ENCODE peak calls at places on chromosomes 5 and 9, in five cellular contexts. One of them, this sample, is unnamed.

GRCh38 chr5:122863240-122863639 is 17.8 kb downstream of the SNX24 start:
- DNase-seq in DMS 273 treated with DMSO at 0.1 percent for 48 hours: no peak
- DNase-seq in AG08396: no peak
- DNase-seq in NCI-H1105: no peak
- DNase-seq in endothelial cell: no peak
- DNase-seq in this sample: no peak

GRCh38 chr5:123992641-123993040 is 480.7 kb downstream of the CSNK1G3 start:
- DNase-seq in DMS 273 treated with DMSO at 0.1 percent for 48 hours: no peak
- DNase-seq in AG08396: no peak
- DNase-seq in NCI-H1105: no peak
- DNase-seq in endothelial cell: no peak
- DNase-seq in this sample: no peak

GRCh38 chr9:136242908-136243525 is 2.6 kb downstream of the QSOX2 start:
- DNase-seq in DMS 273 treated with DMSO at 0.1 percent for 48 hours: no peak
- DNase-seq in AG08396: no peak
- DNase-seq in NCI-H1105: no peak
- DNase-seq in endothelial cell: no peak
- DNase-seq in this sample: no peak

GRCh38 chr9:76466299-76466605 is 7.3 kb downstream of the GCNT1 start:
- DNase-seq in DMS 273 treated with DMSO at 0.1 percent for 48 hours: no peak
- DNase-seq in AG08396: no peak
- DNase-seq in NCI-H1105: no peak
- DNase-seq in endothelial cell: no peak
- DNase-seq in this sample: no peak

GRCh38 chr9:129933709-129934586 is 98.7 kb downstream of the USP20 start:
- DNase-seq in DMS 273 treated with DMSO at 0.1 percent for 48 hours: no peak
- DNase-seq in AG08396: peak; percentile 13
- DNase-seq in NCI-H1105: no peak
- DNase-seq in endothelial cell: no peak
- DNase-seq in this sample: no peak

GRCh38 chr9:119873877-119874276 is 504.6 kb upstream of the BRINP1 start:
- DNase-seq in DMS 273 treated with DMSO at 0.1 percent for 48 hours: no peak
- DNase-seq in AG08396: no peak
- DNase-seq in NCI-H1105: no peak
- DNase-seq in endothelial cell: no peak
- DNase-seq in this sample: no peak

GRCh38 chr5:134466241-134467069 is 54.8 kb upstream of the CDKN2AIPNL start:
- DNase-seq in DMS 273 treated with DMSO at 0.1 percent for 48 hours: peak; percentile 77
- DNase-seq in AG08396: peak; percentile 83
- DNase-seq in NCI-H1105: peak; percentile 52
- DNase-seq in endothelial cell: peak; percentile 60
- DNase-seq in this sample: peak; percentile 63

GRCh38 chr5:143161893-143162520 is 241.5 kb downstream of the NR3C1 start:
- DNase-seq in DMS 273 treated with DMSO at 0.1 percent for 48 hours: no peak
- DNase-seq in AG08396: no peak
- DNase-seq in NCI-H1105: no peak
- DNase-seq in endothelial cell: no peak
- DNase-seq in this sample: no peak

GRCh38 chr5:136686192-136686872 is 321.0 kb upstream of the TRPC7 start:
- DNase-seq in DMS 273 treated with DMSO at 0.1 percent for 48 hours: peak; percentile 2
- DNase-seq in AG08396: no peak
- DNase-seq in NCI-H1105: no peak
- DNase-seq in endothelial cell: peak; percentile 5
- DNase-seq in this sample: no peak

GRCh38 chr5:150343994-150344393 is 13.5 kb upstream of the TCOF1 start:
- DNase-seq in DMS 273 treated with DMSO at 0.1 percent for 48 hours: no peak
- DNase-seq in AG08396: no peak
- DNase-seq in NCI-H1105: no peak
- DNase-seq in endothelial cell: no peak
- DNase-seq in this sample: no peak

GRCh38 chr5:171444582-171444981 is 25.1 kb downstream of the FGF18 start:
- DNase-seq in DMS 273 treated with DMSO at 0.1 percent for 48 hours: no peak
- DNase-seq in AG08396: no peak
- DNase-seq in NCI-H1105: no peak
- DNase-seq in endothelial cell: no peak
- DNase-seq in this sample: no peak

GRCh38 chr5:178551059-178551458 is 39.1 kb downstream of the COL23A1 start:
- DNase-seq in DMS 273 treated with DMSO at 0.1 percent for 48 hours: peak; percentile 5
- DNase-seq in AG08396: peak; percentile 53
- DNase-seq in NCI-H1105: no peak
- DNase-seq in endothelial cell: no peak
- DNase-seq in this sample: peak; percentile 15

GRCh38 chr9:71767421-71768321 is 642 bp downstream of the CEMIP2 start:
- DNase-seq in DMS 273 treated with DMSO at 0.1 percent for 48 hours: no peak
- DNase-seq in AG08396: peak; percentile 32
- DNase-seq in NCI-H1105: no peak
- DNase-seq in endothelial cell: peak; percentile 17
- DNase-seq in this sample: no peak

This sample was measured in DMS79 treated with DMSO at 0.1 percent for 48 hours.